ENCODE peak calls at places on chromosomes 12 and 14, in six cellular contexts. X is mammary epithelial cell, O is adrenal gland, R is lower lobe of right lung, B is mesendoderm, S is HL-60. V is an unnamed sample. For H3K27me3, the result is how much of the 10 kb centered on the place peaks cover.

GRCh38 chr12:108850854-108851573 is 6.4 kb downstream of the SSH1 start:
- DNase-seq in O (peak), S (no peak), X (no peak), R (peak), B (no peak), V (no peak)

GRCh38 chr12:52261211-52261484 is 13.3 kb upstream of the KRT86 start:
- DNase-seq in S (no peak), R (no peak), O (no peak), X (no peak), B (no peak), V (no peak)

GRCh38 chr12:89384050-89384749 is 31.9 kb upstream of the DUSP6 start:
- DNase-seq in R (peak), X (peak), O (no peak), S (peak), B (peak), V (peak)

GRCh38 chr12:31732926-31733548 is 4.2 kb upstream of the AMN1 start:
- DNase-seq in R (no peak), O (no peak), S (no peak), X (peak), B (peak), V (no peak)

GRCh38 chr12:124335426-124336183 is 40.7 kb downstream of the RFLNA start:
- DNase-seq in O (no peak), B (no peak), X (no peak), S (no peak), R (no peak), V (no peak)

GRCh38 chr14:96167224-96168148 is 37.2 kb upstream of the BDKRB2 start:
- DNase-seq in O (no peak), S (no peak), X (peak), R (no peak), B (peak), V (no peak)

GRCh38 chr12:110913119-110914056 is 7.0 kb downstream of the MYL2 start:
- DNase-seq in R (no peak), O (no peak), B (no peak), X (no peak), S (no peak), V (no peak)

GRCh38 chr14:56094063-56094462 is 24.1 kb upstream of the PELI2 start:
- DNase-seq in X (no peak), O (no peak), R (no peak), B (no peak), S (peak), V (no peak)

GRCh38 chr14:101495827-101496778 is 65.2 kb upstream of the DIO3 start:
- DNase-seq in O (no peak), X (no peak), R (peak), S (no peak), B (peak), V (no peak)

GRCh38 chr12:48815281-48816110 is 2.8 kb upstream of the CACNB3 start:
- DNase-seq in X (peak), S (peak), B (peak), O (peak), R (peak), V (peak)

GRCh38 chr12:48422060-48422459 is 50.3 kb upstream of the ANP32D start:
- DNase-seq in R (no peak), S (no peak), B (no peak), O (no peak), X (no peak), V (no peak)

DNA sequence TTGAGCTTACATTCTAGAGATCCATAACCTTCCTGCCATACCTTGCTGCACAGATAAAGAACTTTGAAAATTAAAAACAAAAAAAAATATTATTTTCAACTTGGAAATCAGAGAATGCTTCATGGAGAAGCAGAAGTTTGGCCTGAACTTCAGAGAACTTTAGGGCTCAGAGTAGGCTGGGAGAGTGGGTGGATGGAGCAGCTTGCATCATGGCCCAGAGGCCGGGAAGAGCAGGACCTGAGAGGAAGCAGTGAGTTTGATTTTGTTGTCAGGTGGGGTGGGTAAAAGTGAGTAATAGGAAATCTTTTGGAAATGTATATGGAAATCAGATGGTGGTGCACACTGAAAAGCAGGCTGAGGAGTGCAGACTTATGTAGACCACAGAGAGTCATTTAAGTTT is 228.5 kb upstream of the KRR1 start:
- DNase-seq in S (no peak), X (no peak), B (no peak), R (no peak), O (no peak), V (no peak)
- H3K27me3 ChIP-seq in S (under half), X (under half), B (under half), R (under half), O (under half), V (under half)

GRCh38 chr14:85088231-85088630 is 441.7 kb upstream of the FLRT2 start:
- DNase-seq in S (no peak), X (peak), B (no peak), O (no peak), R (no peak), V (no peak)

GRCh38 chr14:85090681-85091080 is 439.3 kb upstream of the FLRT2 start:
- DNase-seq in X (no peak), O (no peak), R (no peak), S (no peak), B (no peak), V (no peak)

DNA sequence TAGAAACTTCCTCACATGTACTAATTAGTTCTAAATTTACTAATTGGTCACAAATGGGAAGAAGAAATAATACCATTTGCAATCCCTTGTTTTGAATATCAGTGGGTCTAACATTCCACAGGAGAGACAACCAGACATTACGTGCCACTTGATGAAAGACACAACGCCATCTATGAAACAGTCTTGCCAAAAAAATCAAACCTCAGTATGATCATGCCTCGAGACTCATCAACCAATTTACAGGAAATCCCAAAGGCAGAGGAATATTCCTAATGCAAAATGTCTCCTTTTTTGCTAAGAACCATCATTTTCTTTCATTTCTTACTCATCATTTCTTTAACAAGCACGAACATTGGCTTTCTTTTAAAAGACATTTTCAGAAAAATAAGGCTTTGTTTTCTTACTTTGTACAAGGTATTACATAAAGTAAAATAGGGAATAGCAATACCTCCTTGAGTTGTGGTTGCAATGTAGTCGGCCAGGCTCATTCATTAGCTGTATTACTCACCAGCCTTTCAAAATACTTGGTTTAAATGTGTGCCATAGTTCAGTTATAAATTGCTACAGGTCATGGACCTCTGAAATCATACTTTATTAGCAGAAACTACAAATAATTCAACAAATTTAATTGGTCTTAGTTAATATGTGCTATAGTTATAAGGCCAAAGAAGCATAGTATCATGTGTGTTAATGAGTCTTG is 436.2 kb upstream of the FLRT2 start:
- DNase-seq in R (no peak), B (no peak), S (no peak), X (peak), O (no peak), V (no peak)
- H3K27ac ChIP-seq in R (no peak), B (no peak), S (no peak), X (peak), O (no peak), V (no peak)

DNA sequence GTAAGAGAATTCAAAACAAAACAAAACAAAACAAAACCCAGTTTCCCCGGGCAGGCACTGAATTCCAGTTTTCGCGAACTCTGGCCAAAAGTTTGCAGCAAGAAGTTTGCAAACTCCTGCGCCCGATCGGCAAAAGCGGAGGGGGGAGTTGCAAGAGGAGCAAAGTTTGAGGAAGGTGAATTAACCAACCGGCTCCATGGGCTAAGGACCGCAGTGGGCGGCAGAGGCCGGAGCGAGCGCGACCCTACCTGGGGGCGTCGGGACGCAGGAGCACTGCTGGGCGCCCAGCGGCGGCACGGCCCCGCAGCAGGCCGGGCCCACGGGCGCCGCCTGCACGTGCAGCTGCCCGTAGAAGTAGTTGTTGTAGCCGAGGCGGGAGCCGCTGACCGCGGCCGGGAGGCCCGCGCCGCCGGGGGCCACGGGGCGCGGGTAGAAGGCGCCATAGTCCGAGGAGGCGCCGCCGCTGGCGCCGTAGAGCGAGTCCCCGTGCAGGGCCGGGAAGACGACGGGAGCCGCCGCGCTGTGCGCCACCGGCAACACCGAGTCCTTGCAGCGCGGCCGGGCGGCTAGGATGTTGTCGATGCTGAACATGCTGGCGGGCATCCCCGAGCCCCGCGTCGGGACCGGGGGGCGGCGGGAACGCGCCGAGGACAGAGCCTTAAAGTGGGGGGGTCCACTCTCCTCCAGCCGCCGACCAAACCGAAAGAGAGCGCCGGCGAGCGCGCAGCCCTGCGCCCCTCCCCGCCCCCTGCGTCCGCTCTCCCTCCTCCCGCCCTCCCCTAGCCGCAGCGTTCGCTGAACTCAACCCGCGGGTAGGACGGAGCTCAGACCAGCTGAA is at the start of gene GSC:
- DNase-seq in B (peak), S (peak), R (no peak), X (peak), O (peak), V (peak)
- H3K27me3 ChIP-seq in B (under half), S (half or more), R (half or more), X (half or more), O (half or more), V (under half)

GRCh38 chr12:113207621-113208040 is 13.6 kb upstream of the TPCN1 start:
- DNase-seq in B (no peak), S (peak), R (no peak), X (no peak), O (no peak), V (no peak)

GRCh38 chr12:113204806-113205205 is 16.5 kb upstream of the TPCN1 start:
- DNase-seq in X (no peak), S (no peak), B (no peak), O (no peak), R (no peak), V (peak)

GRCh38 chr12:113211160-113211559 is 10.1 kb upstream of the TPCN1 start:
- DNase-seq in X (no peak), S (no peak), B (no peak), R (no peak), O (no peak), V (no peak)

GRCh38 chr12:113203852-113204760 is 17.2 kb upstream of the TPCN1 start:
- DNase-seq in O (peak), X (no peak), S (peak), B (no peak), R (peak), V (no peak)

DNA sequence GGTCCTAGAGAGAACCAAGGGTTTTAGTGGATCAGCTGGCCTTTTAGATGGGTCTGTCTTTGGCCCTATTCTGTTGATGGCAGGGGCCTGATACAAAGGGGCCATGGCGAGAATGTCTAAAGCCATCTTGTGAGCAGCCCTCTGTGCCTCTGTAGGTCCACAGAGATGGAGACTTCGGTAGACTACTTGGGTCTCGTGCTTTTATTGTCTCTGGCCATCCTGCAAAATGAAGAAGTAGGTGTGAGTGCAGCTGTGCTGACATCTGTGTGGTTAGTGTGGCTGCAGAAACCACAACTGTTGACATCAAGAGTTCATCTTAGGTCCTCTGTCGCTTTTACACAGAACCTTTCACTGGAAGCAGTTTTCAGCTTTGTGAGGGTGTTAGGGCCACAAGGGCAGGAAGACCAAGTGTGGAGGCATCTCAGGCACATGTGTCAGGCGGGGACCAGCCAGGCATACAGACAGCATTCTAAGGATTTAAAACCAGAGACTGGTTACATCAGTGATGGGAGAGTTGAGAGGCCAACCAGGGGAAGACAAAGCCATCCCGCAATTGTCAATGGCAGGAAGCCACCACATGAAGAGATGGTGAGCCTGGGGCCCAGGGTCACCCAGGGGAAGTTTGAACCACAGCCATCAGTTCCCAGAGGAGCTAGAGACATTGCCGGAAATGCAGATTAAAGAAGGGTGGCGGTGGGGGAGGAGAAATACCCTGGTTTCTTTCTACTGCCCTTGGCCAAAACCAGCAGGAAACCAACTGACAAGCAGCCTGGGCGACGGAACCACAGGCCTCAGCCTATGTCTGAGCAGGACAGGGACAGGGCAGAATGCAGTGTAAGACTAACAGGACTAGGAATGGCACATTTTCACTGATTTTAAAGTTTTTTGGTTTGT is 13.0 kb upstream of the TPCN1 start:
- DNase-seq in R (no peak), X (no peak), S (peak), B (peak), O (no peak), V (no peak)
- H3K27ac ChIP-seq in R (peak), X (no peak), S (peak), B (no peak), O (peak), V (no peak)

GRCh38 chr12:54418441-54419087 is 502 bp downstream of the ITGA5 start:
- DNase-seq in B (no peak), S (no peak), X (no peak), R (no peak), O (no peak), V (no peak)
- H3K27me3 ChIP-seq in B (under half), S (under half), X (under half), R (under half), O (under half), V (under half)

V was measured in thyroid gland.